ENCODE peak calls at places on chromosomes 13 and 19, in five cellular contexts. K is heart left ventricle, E is body of pancreas, Q is cardiac fibroblast, S is hypothalamus. T is an unnamed sample.

GRCh38 chr19:49340069-49340864 is 5.1 kb downstream of the CD37 start:
- DNase-seq in K (peak), E (peak), Q (peak), S (no peak), T (no peak)

GRCh38 chr13:96027496-96027895 is 25.7 kb downstream of the UGGT2 start:
- DNase-seq in K (no peak), E (no peak), Q (no peak), S (no peak), T (no peak)

GRCh38 chr13:113044431-113045114 is 61.0 kb upstream of the F7 start:
- DNase-seq in K (peak), E (no peak), Q (no peak), S (peak), T (no peak)

GRCh38 chr13:109919715-109920375 is 133.5 kb upstream of the IRS2 start:
- DNase-seq in K (no peak), E (no peak), Q (peak), S (no peak), T (no peak)

GRCh38 chr13:50026788-50027473 is 11.7 kb downstream of the KCNRG start:
- DNase-seq in K (no peak), E (no peak), Q (no peak), S (no peak), T (no peak)

GRCh38 chr13:31756346-31756745 is 17.0 kb downstream of the RXFP2 start:
- DNase-seq in K (no peak), E (no peak), Q (peak), S (no peak), T (no peak)

GRCh38 chr19:42412223-42412622 is 15.0 kb downstream of the LIPE start:
- DNase-seq in K (peak), E (no peak), Q (no peak), S (peak), T (no peak)

GRCh38 chr13:41802033-41802683 is 158.8 kb downstream of the VWA8 start:
- DNase-seq in K (no peak), E (no peak), Q (no peak), S (no peak), T (no peak)

GRCh38 chr13:113493315-113493951 is 2.9 kb upstream of the DCUN1D2 start:
- DNase-seq in K (no peak), E (peak), Q (peak), S (no peak), T (peak)

GRCh38 chr19:40614595-40615411 is 13.6 kb downstream of the LTBP4 start:
- DNase-seq in K (peak), E (peak), Q (peak), S (no peak), T (peak)

GRCh38 chr19:18712981-18713380 is 29.5 kb downstream of the CRTC1 start:
- DNase-seq in K (no peak), E (no peak), Q (no peak), S (no peak), T (no peak)

GRCh38 chr19:19550972-19551861 is 13.2 kb downstream of the CILP2 start:
- DNase-seq in K (no peak), E (no peak), Q (no peak), S (no peak), T (no peak)

T was measured in NCI-H510A treated with DMSO at 0.1 percent for 48 hours.